ENCODE peak calls at places on chromosomes 5 and 9, in seven cellular contexts. One of them, this sample, is unnamed. For H3K4me1, the result is how much of the 10 kb centered on the place peaks cover.

GRCh38 chr5:72244862-72245371 is 75.1 kb downstream of the MRPS27 start:
- DNase-seq in CD8-positive, alpha-beta T cell: no peak
- DNase-seq in esophagus squamous epithelium: no peak
- DNase-seq in thyroid gland: no peak
- DNase-seq in cardiac muscle cell: peak
- DNase-seq in gastrocnemius medialis: no peak
- DNase-seq in heart right ventricle: peak
- DNase-seq in this sample: no peak

GRCh38 chr5:147046894-147047293 is 168.3 kb upstream of the PPP2R2B start:
- DNase-seq in cardiac muscle cell: no peak
- DNase-seq in heart right ventricle: no peak
- DNase-seq in esophagus squamous epithelium: no peak
- DNase-seq in thyroid gland: no peak
- DNase-seq in gastrocnemius medialis: no peak
- DNase-seq in CD8-positive, alpha-beta T cell: no peak
- DNase-seq in this sample: no peak

GRCh38 chr5:143245929-143246561 is 157.4 kb downstream of the NR3C1 start:
- DNase-seq in esophagus squamous epithelium: no peak
- DNase-seq in cardiac muscle cell: no peak
- DNase-seq in gastrocnemius medialis: peak
- DNase-seq in thyroid gland: no peak
- DNase-seq in heart right ventricle: no peak
- DNase-seq in CD8-positive, alpha-beta T cell: no peak
- DNase-seq in this sample: no peak

GRCh38 chr9:130979591-130980385 is 29.2 kb upstream of the LAMC3 start:
- DNase-seq in gastrocnemius medialis: no peak
- DNase-seq in CD8-positive, alpha-beta T cell: no peak
- DNase-seq in thyroid gland: no peak
- DNase-seq in esophagus squamous epithelium: no peak
- DNase-seq in heart right ventricle: no peak
- DNase-seq in cardiac muscle cell: no peak
- DNase-seq in this sample: no peak

GRCh38 chr5:168947212-168947868 is 353.6 kb downstream of the SLIT3 start:
- DNase-seq in heart right ventricle: peak
- DNase-seq in gastrocnemius medialis: no peak
- DNase-seq in cardiac muscle cell: peak
- DNase-seq in CD8-positive, alpha-beta T cell: peak
- DNase-seq in esophagus squamous epithelium: no peak
- DNase-seq in thyroid gland: peak
- DNase-seq in this sample: no peak

GRCh38 chr5:153775923-153776322 is 262.8 kb downstream of the FAM114A2 start:
- DNase-seq in CD8-positive, alpha-beta T cell: no peak
- DNase-seq in esophagus squamous epithelium: no peak
- DNase-seq in thyroid gland: no peak
- DNase-seq in gastrocnemius medialis: no peak
- DNase-seq in cardiac muscle cell: no peak
- DNase-seq in heart right ventricle: no peak
- DNase-seq in this sample: no peak

GRCh38 chr5:67494186-67494842 is 297.7 kb upstream of the CD180 start:
- DNase-seq in gastrocnemius medialis: peak
- DNase-seq in CD8-positive, alpha-beta T cell: no peak
- DNase-seq in esophagus squamous epithelium: no peak
- DNase-seq in thyroid gland: no peak
- DNase-seq in cardiac muscle cell: no peak
- DNase-seq in heart right ventricle: no peak
- DNase-seq in this sample: no peak

GRCh38 chr9:133587466-133587865 is 21.7 kb downstream of the FAM163B start:
- DNase-seq in gastrocnemius medialis: no peak
- DNase-seq in cardiac muscle cell: no peak
- DNase-seq in thyroid gland: no peak
- DNase-seq in heart right ventricle: no peak
- DNase-seq in CD8-positive, alpha-beta T cell: no peak
- DNase-seq in esophagus squamous epithelium: no peak
- DNase-seq in this sample: no peak

GRCh38 chr5:132024789-132025402 is 13.4 kb upstream of the ACSL6 start:
- DNase-seq in thyroid gland: no peak
- DNase-seq in cardiac muscle cell: peak
- DNase-seq in gastrocnemius medialis: no peak
- DNase-seq in heart right ventricle: no peak
- DNase-seq in esophagus squamous epithelium: no peak
- DNase-seq in CD8-positive, alpha-beta T cell: no peak
- DNase-seq in this sample: no peak

GRCh38 chr9:121786998-121787422 is 135.6 kb downstream of the DAB2IP start:
- DNase-seq in thyroid gland: no peak
- DNase-seq in heart right ventricle: no peak
- DNase-seq in esophagus squamous epithelium: no peak
- DNase-seq in gastrocnemius medialis: no peak
- DNase-seq in cardiac muscle cell: no peak
- DNase-seq in CD8-positive, alpha-beta T cell: no peak
- DNase-seq in this sample: no peak

GRCh38 chr9:114894801-114895433 is 35.5 kb downstream of the TNFSF8 start:
- DNase-seq in heart right ventricle: peak
- DNase-seq in CD8-positive, alpha-beta T cell: no peak
- DNase-seq in esophagus squamous epithelium: no peak
- DNase-seq in thyroid gland: no peak
- DNase-seq in gastrocnemius medialis: no peak
- DNase-seq in cardiac muscle cell: no peak
- DNase-seq in this sample: no peak

GRCh38 chr5:112228672-112229071 is 190.4 kb downstream of the EPB41L4A start:
- DNase-seq in CD8-positive, alpha-beta T cell: no peak
- DNase-seq in esophagus squamous epithelium: no peak
- DNase-seq in thyroid gland: peak
- DNase-seq in cardiac muscle cell: peak
- DNase-seq in gastrocnemius medialis: peak
- DNase-seq in heart right ventricle: peak
- DNase-seq in this sample: peak

GRCh38 chr5:173970878-173971650 is 17.9 kb upstream of the C5orf47 start:
- DNase-seq in thyroid gland: no peak
- DNase-seq in cardiac muscle cell: no peak
- DNase-seq in heart right ventricle: no peak
- DNase-seq in gastrocnemius medialis: no peak
- DNase-seq in CD8-positive, alpha-beta T cell: no peak
- DNase-seq in esophagus squamous epithelium: no peak
- DNase-seq in this sample: no peak

GRCh38 chr5:150703767-150704166 is 2.9 kb upstream of the RBM22 start:
- DNase-seq in heart right ventricle: no peak
- DNase-seq in thyroid gland: no peak
- DNase-seq in esophagus squamous epithelium: no peak
- DNase-seq in cardiac muscle cell: no peak
- DNase-seq in CD8-positive, alpha-beta T cell: no peak
- DNase-seq in gastrocnemius medialis: no peak
- DNase-seq in this sample: no peak

GRCh38 chr5:35183243-35183955 is 46.9 kb downstream of the PRLR start:
- DNase-seq in cardiac muscle cell: peak
- DNase-seq in esophagus squamous epithelium: no peak
- DNase-seq in thyroid gland: peak
- DNase-seq in CD8-positive, alpha-beta T cell: no peak
- DNase-seq in gastrocnemius medialis: peak
- DNase-seq in heart right ventricle: no peak
- DNase-seq in this sample: no peak

GRCh38 chr5:143776951-143777350 is 35.0 kb upstream of the HMHB1 start:
- DNase-seq in gastrocnemius medialis: no peak
- DNase-seq in thyroid gland: no peak
- DNase-seq in esophagus squamous epithelium: no peak
- DNase-seq in heart right ventricle: no peak
- DNase-seq in cardiac muscle cell: no peak
- DNase-seq in CD8-positive, alpha-beta T cell: no peak
- DNase-seq in this sample: no peak

GRCh38 chr9:85740821-85741111 is 988 bp downstream of the AGTPBP1 start:
- DNase-seq in thyroid gland: no peak
- DNase-seq in heart right ventricle: no peak
- DNase-seq in gastrocnemius medialis: no peak
- DNase-seq in CD8-positive, alpha-beta T cell: no peak
- DNase-seq in esophagus squamous epithelium: no peak
- DNase-seq in cardiac muscle cell: no peak
- DNase-seq in this sample: no peak

GRCh38 chr9:19703702-19704101 is 85.1 kb downstream of the SLC24A2 start:
- DNase-seq in esophagus squamous epithelium: no peak
- DNase-seq in thyroid gland: no peak
- DNase-seq in cardiac muscle cell: no peak
- DNase-seq in heart right ventricle: no peak
- DNase-seq in CD8-positive, alpha-beta T cell: no peak
- DNase-seq in gastrocnemius medialis: no peak
- DNase-seq in this sample: no peak

GRCh38 chr9:79581794-79582193 is 10.0 kb downstream of the TLE4 start:
- DNase-seq in cardiac muscle cell: no peak
- DNase-seq in gastrocnemius medialis: no peak
- DNase-seq in heart right ventricle: no peak
- DNase-seq in CD8-positive, alpha-beta T cell: peak
- DNase-seq in thyroid gland: no peak
- DNase-seq in esophagus squamous epithelium: no peak
- DNase-seq in this sample: no peak

GRCh38 chr5:121850272-121850671 is 1.4 kb upstream of the FTMT start:
- DNase-seq in gastrocnemius medialis: no peak
- DNase-seq in CD8-positive, alpha-beta T cell: no peak
- DNase-seq in cardiac muscle cell: no peak
- DNase-seq in thyroid gland: no peak
- DNase-seq in esophagus squamous epithelium: no peak
- DNase-seq in heart right ventricle: no peak
- DNase-seq in this sample: no peak

GRCh38 chr9:81080900-81081299 is 608.4 kb downstream of the TLE1 start:
- DNase-seq in CD8-positive, alpha-beta T cell: no peak
- DNase-seq in cardiac muscle cell: no peak
- DNase-seq in thyroid gland: no peak
- DNase-seq in heart right ventricle: no peak
- DNase-seq in esophagus squamous epithelium: no peak
- DNase-seq in gastrocnemius medialis: no peak
- DNase-seq in this sample: no peak

GRCh38 chr9:38434365-38434764 is 10.1 kb upstream of the IGFBPL1 start:
- DNase-seq in gastrocnemius medialis: no peak
- DNase-seq in CD8-positive, alpha-beta T cell: no peak
- DNase-seq in esophagus squamous epithelium: no peak
- DNase-seq in thyroid gland: no peak
- DNase-seq in heart right ventricle: no peak
- DNase-seq in cardiac muscle cell: no peak
- DNase-seq in this sample: no peak

DNA sequence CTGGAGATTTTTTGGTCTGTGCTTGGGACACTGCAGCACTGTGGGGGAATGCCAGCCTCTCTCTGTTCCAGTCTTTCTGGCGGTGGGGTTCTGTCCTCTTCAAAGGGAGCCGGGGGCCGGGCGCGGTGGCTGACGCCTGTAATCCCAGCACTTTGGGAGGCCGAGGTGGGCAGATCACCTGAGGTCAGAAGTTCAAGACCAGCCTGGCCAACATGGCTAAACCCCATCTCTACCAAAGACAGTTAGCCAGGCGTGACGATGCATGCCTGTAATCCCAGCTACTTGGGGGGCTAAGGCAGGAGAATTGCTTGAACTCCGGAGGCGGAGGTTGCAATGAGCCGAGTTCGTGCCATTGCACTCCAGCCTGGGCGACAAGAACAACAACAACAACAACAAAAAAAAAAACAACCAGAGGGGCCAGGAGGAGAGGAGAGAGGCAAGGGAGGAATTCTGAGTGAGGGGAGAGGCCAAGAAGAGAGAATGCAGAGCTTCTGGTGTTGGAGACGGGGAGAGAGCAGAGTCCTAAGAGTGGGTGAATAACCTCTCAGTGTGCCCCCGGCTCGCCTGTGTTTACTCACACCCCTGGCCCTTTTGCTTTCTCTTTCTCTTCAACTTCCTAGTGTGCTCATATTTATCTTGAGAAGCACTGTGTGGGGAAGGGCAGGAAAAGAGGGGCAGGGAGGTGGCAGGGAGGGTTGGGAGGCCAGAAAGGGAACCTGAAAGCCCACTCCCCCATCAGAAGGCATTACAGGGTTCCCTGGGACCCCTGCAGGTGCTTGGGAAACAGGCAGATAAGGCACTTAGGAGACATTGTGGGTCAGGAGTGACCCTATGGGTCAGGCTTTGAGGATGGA is 3.2 kb upstream of the SET start:
- DNase-seq in cardiac muscle cell: no peak
- DNase-seq in heart right ventricle: no peak
- DNase-seq in thyroid gland: peak
- DNase-seq in esophagus squamous epithelium: no peak
- DNase-seq in gastrocnemius medialis: no peak
- DNase-seq in CD8-positive, alpha-beta T cell: peak
- DNase-seq in this sample: no peak
- H3K4me3 ChIP-seq in cardiac muscle cell: no peak
- H3K4me3 ChIP-seq in heart right ventricle: no peak
- H3K4me3 ChIP-seq in thyroid gland: no peak
- H3K4me3 ChIP-seq in esophagus squamous epithelium: no peak
- H3K4me3 ChIP-seq in gastrocnemius medialis: no peak
- H3K4me3 ChIP-seq in CD8-positive, alpha-beta T cell: peak
- H3K4me3 ChIP-seq in this sample: peak

DNA sequence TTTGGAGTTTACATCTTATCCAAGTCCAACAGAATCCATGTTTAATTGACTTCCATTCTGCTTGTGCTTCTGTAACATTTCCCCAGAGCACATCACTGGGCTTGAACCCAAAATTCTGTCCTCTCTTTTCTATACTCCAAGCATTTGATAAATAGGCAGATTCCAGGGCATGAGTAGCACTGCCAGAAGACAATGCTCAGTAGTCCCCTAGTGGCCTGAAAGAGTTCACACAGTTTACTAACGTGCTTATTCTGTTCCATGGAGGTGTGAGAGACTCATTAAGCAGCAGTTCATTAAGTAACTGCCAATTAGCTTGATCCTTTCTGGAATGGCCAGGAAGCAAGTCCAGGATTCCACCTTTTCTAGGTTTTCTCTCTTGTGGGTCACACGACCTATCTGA is 9.4 kb upstream of the GABRA6 start:
- DNase-seq in CD8-positive, alpha-beta T cell: no peak
- DNase-seq in cardiac muscle cell: peak
- DNase-seq in esophagus squamous epithelium: no peak
- DNase-seq in gastrocnemius medialis: no peak
- DNase-seq in thyroid gland: no peak
- DNase-seq in heart right ventricle: no peak
- DNase-seq in this sample: no peak
- TF ChIP-seq CTCF in CD8-positive, alpha-beta T cell: no peak
- TF ChIP-seq CTCF in cardiac muscle cell: no peak
- TF ChIP-seq CTCF in esophagus squamous epithelium: peak
- TF ChIP-seq CTCF in gastrocnemius medialis: no peak
- TF ChIP-seq CTCF in thyroid gland: peak
- TF ChIP-seq CTCF in heart right ventricle: peak
- TF ChIP-seq CTCF in this sample: peak

GRCh38 chr9:94167376-94167775 is 83.1 kb downstream of the PTPDC1 start:
- DNase-seq in esophagus squamous epithelium: no peak
- DNase-seq in cardiac muscle cell: no peak
- DNase-seq in gastrocnemius medialis: no peak
- DNase-seq in CD8-positive, alpha-beta T cell: no peak
- DNase-seq in thyroid gland: no peak
- DNase-seq in heart right ventricle: no peak
- DNase-seq in this sample: no peak
- H3K4me1 ChIP-seq in esophagus squamous epithelium: under half
- H3K4me1 ChIP-seq in cardiac muscle cell: under half
- H3K4me1 ChIP-seq in gastrocnemius medialis: under half
- H3K4me1 ChIP-seq in CD8-positive, alpha-beta T cell: half or more
- H3K4me1 ChIP-seq in thyroid gland: under half
- H3K4me1 ChIP-seq in heart right ventricle: under half
- H3K4me1 ChIP-seq in this sample: under half

DNA sequence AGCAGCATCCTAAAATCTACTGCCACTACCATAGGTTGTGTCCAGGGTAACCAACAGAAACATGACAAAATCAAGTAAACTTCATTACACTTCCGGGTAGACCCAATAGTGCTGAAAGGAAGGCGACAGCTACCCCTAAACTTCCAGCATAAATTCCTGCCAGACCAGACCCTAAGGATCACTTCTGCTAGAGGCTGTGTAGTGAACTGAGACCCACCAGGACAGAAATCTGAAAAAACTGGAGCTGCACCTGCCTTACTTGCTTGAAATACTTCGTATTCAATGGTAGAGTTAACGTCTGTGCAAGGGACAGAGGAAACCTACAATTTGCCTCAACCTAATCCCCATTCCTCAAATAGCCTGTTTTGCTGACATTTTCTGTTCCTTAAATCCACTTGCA is 1.0 kb upstream of the SECISBP2 start:
- DNase-seq in heart right ventricle: no peak
- DNase-seq in thyroid gland: no peak
- DNase-seq in gastrocnemius medialis: no peak
- DNase-seq in cardiac muscle cell: no peak
- DNase-seq in esophagus squamous epithelium: no peak
- DNase-seq in CD8-positive, alpha-beta T cell: no peak
- DNase-seq in this sample: no peak
- H3K4me3 ChIP-seq in heart right ventricle: no peak
- H3K4me3 ChIP-seq in thyroid gland: no peak
- H3K4me3 ChIP-seq in gastrocnemius medialis: no peak
- H3K4me3 ChIP-seq in cardiac muscle cell: no peak
- H3K4me3 ChIP-seq in esophagus squamous epithelium: no peak
- H3K4me3 ChIP-seq in CD8-positive, alpha-beta T cell: peak
- H3K4me3 ChIP-seq in this sample: no peak

This sample was measured in upper lobe of right lung.